ENCODE peak calls at places on chromosome 9, in eight cellular contexts. U is body of pancreas, V is endothelial cell, R is KG1, Q is memory B cell, D is ELR, X is IMR-90, M is H1. H is an unnamed sample.

GRCh38 chr9:136567651-136568287 is 21.9 kb upstream of the NOTCH1 start:
- DNase-seq in R (no peak), X (peak; percentile 81), D (peak; percentile 89), V (no peak), M (peak; percentile 74), U (peak; percentile 67), Q (no peak), H (no peak)

GRCh38 chr9:129280236-129281231 is 102.5 kb upstream of the IER5L start:
- DNase-seq in R (no peak), Q (no peak), V (no peak), M (peak; percentile 42), D (no peak), U (no peak), X (no peak), H (no peak)

GRCh38 chr9:35401011-35401410 is 88.9 kb upstream of the RUSC2 start:
- DNase-seq in D (no peak), Q (no peak), R (no peak), U (no peak), X (no peak), V (no peak), M (peak; percentile 20), H (no peak)

GRCh38 chr9:88007291-88007650 is 32.9 kb upstream of the CDK20 start:
- DNase-seq in V (no peak), R (no peak), M (no peak), U (no peak), D (no peak), X (no peak), Q (no peak), H (no peak)

GRCh38 chr9:81529556-81530193 is 159.7 kb downstream of the TLE1 start:
- DNase-seq in U (peak; percentile 64), Q (no peak), D (peak; percentile 83), M (no peak), V (no peak), R (no peak), X (peak; percentile 58), H (no peak)

GRCh38 chr9:107283621-107284616 is 840 bp downstream of the RAD23B start:
- DNase-seq in R (peak; percentile 33), U (peak; percentile 86), Q (peak; percentile 56), V (peak; percentile 59), X (peak; percentile 74), M (peak; percentile 80), D (peak; percentile 81), H (peak; percentile 86)

GRCh38 chr9:16217933-16218830 is 652.3 kb downstream of the BNC2 start:
- DNase-seq in X (no peak), M (no peak), V (no peak), R (no peak), U (no peak), Q (no peak), D (no peak), H (no peak)

GRCh38 chr9:83976372-83976771 is 3.6 kb downstream of the HNRNPK start:
- DNase-seq in X (no peak), V (no peak), M (no peak), D (no peak), Q (no peak), R (no peak), U (no peak), H (no peak)

H was measured in mucosa of descending colon.